ENCODE peak calls at places on chromosomes 7 and 10, in seven cellular contexts. E is naive thymus-derived CD4-positive, alpha-beta T cell; X is ovary; W is GM12878; S is fibroblast of lung; I is pancreas; P is heart right ventricle. F is an unnamed sample. For H3K9me3, the result is how much of the 10 kb centered on the place peaks cover.

GRCh38 chr7:33982425-33982786 is 77.1 kb downstream of the BMPER start:
- DNase-seq in E (no peak), X (no peak), W (no peak), S (peak), I (no peak), P (no peak), F (no peak)

GRCh38 chr7:2708041-2708440 is 20.0 kb downstream of the AMZ1 start:
- DNase-seq in E (no peak), X (no peak), W (no peak), S (no peak), I (no peak), P (no peak), F (no peak)

GRCh38 chr10:48792687-48793096 is 108.0 kb downstream of the WDFY4 start:
- DNase-seq in E (no peak), X (no peak), W (no peak), S (peak), I (no peak), P (no peak), F (no peak)

GRCh38 chr7:141974831-141975230 is 1.3 kb upstream of the TAS2R38 start:
- DNase-seq in E (peak), X (no peak), W (no peak), S (no peak), I (no peak), P (no peak), F (no peak)

GRCh38 chr7:76300210-76300731 is 2.2 kb upstream of the HSPB1 start:
- DNase-seq in E (no peak), X (no peak), W (no peak), S (peak), I (peak), P (no peak), F (no peak)

GRCh38 chr10:73424478-73424877 is 8.9 kb downstream of the MSS51 start:
- DNase-seq in E (no peak), X (no peak), W (no peak), S (no peak), I (no peak), P (no peak), F (no peak)

GRCh38 chr10:30062582-30062981 is 3.2 kb upstream of the JCAD start:
- DNase-seq in E (no peak), X (no peak), W (no peak), S (no peak), I (no peak), P (no peak), F (no peak)

GRCh38 chr7:375491-375821 is 85.5 kb downstream of the FOXL3 start:
- DNase-seq in E (no peak), X (no peak), W (no peak), S (no peak), I (peak), P (no peak), F (no peak)

GRCh38 chr7:11716185-11716584 is 115.8 kb downstream of the THSD7A start:
- DNase-seq in E (no peak), X (peak), W (no peak), S (peak), I (peak), P (peak), F (no peak)

GRCh38 chr10:7686351-7687171 is 16.6 kb upstream of the ITIH2 start:
- DNase-seq in E (no peak), X (no peak), W (no peak), S (no peak), I (no peak), P (no peak), F (no peak)

GRCh38 chr7:44075296-44076075 is 6.8 kb downstream of the POLM start:
- DNase-seq in E (no peak), X (no peak), W (no peak), S (no peak), I (no peak), P (no peak), F (no peak)

GRCh38 chr7:754531-755420 is 27.7 kb upstream of the PRKAR1B start:
- DNase-seq in E (no peak), X (peak), W (no peak), S (no peak), I (peak), P (no peak), F (no peak)

GRCh38 chr10:3452234-3452633 is 279.7 kb upstream of the PITRM1 start:
- DNase-seq in E (peak), X (no peak), W (no peak), S (peak), I (no peak), P (peak), F (no peak)

GRCh38 chr7:2870471-2870941 is 26.4 kb upstream of the GNA12 start:
- DNase-seq in E (peak), X (peak), W (no peak), S (peak), I (no peak), P (peak), F (peak)

GRCh38 chr10:103333934-103334520 is 16.9 kb downstream of the PCGF6 start:
- DNase-seq in E (peak), X (no peak), W (no peak), S (peak), I (no peak), P (no peak), F (no peak)

GRCh38 chr7:140212100-140212881 is 35.5 kb upstream of the KDM7A start:
- DNase-seq in E (no peak), X (no peak), W (peak), S (peak), I (no peak), P (no peak), F (no peak)

GRCh38 chr7:41103331-41103730 is 599.6 kb downstream of the INHBA start:
- DNase-seq in E (no peak), X (no peak), W (peak), S (peak), I (no peak), P (no peak), F (no peak)

GRCh38 chr10:32142646-32143045 is 86.4 kb upstream of the KIF5B start:
- DNase-seq in E (no peak), X (no peak), W (no peak), S (peak), I (no peak), P (no peak), F (no peak)

GRCh38 chr10:79547973-79548372 is 12.2 kb downstream of the SFTPA2 start:
- DNase-seq in E (no peak), X (no peak), W (no peak), S (no peak), I (no peak), P (no peak), F (no peak)

GRCh38 chr7:49327155-49327554 is 402.8 kb downstream of the CDC14C start:
- DNase-seq in E (no peak), X (no peak), W (no peak), S (no peak), I (no peak), P (no peak), F (no peak)
- H3K9me3 ChIP-seq in E (under half), X (under half), W (under half), S (under half), I (under half), P (under half), F (under half)

DNA sequence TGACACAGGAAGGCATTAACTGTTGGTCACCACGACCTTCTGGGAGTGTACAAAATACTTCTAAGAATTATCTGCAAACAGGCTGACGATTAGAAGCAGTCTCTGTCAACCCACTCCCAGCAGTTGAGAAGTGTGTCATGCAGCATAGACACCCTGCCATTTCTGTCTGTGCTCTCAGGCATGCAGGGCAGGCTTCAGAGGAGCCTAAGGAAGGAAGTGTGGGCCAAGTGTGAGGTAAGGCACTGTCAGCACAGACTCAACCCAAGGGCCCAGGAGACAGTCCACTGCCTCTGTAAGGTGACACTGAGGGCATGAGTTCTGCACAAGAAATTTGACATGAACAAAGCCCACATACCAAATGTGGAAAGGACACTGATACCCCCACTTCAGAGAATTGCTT is 109.0 kb upstream of the VIPR2 start:
- DNase-seq in E (no peak), X (no peak), W (no peak), S (no peak), I (no peak), P (no peak), F (no peak)
- H3K9me3 ChIP-seq in E (under half), X (under half), W (under half), S (under half), I (under half), P (under half), F (under half)

GRCh38 chr7:99543916-99544315 is 8.0 kb downstream of the FAM200A start:
- DNase-seq in E (no peak), X (no peak), W (no peak), S (no peak), I (no peak), P (no peak), F (no peak)
- H3K9me3 ChIP-seq in E (under half), X (under half), W (under half), S (under half), I (under half), P (under half), F (under half)

DNA sequence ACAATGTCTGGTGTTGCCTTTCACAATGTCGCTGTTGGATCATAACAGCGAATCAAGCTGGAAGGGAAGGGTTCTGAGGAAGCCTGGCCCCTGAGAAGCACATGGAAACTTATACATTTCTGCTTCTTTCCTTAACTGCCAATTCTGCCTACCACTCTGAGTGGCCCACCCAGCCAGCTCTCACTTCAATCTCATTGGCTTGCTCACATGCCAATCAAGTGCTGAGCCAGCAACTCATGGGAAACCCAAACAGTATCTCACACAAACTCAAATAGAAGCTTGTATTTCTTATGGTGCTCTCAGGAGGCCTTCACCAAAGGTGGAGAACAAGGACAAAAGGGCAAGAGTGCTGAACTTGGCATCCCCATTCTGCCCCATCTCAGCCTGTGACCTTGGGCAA is 117.4 kb upstream of the GPR26 start:
- DNase-seq in E (no peak), X (no peak), W (no peak), S (no peak), I (no peak), P (no peak), F (no peak)
- H3K9me3 ChIP-seq in E (under half), X (under half), W (under half), S (under half), I (under half), P (under half), F (under half)

DNA sequence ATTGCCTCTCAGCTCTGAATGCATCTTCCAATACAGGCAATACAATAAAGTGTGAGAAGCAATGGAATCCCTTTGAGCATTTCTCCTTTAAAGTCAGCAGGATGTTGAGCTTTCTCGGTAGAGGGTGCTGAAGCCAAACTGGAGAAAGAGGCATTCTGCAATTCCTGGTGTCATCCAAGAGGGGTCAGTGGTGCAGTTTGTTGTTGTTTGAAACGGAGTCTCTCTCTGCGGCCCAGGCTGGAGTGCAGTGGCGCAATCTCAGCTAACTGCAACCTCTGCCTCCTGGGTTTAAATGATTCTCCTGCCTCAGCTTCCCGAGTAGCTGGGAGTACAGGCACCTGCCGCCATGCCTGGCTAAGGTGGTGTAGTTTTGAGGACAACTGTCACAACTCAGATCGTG is 486.5 kb downstream of the CALN1 start:
- DNase-seq in E (no peak), X (no peak), W (no peak), S (no peak), I (no peak), P (no peak), F (no peak)
- H3K9me3 ChIP-seq in E (under half), X (under half), W (under half), S (under half), I (under half), P (under half), F (under half)

GRCh38 chr7:158117341-158118222 is 470.0 kb downstream of the PTPRN2 start:
- DNase-seq in E (no peak), X (no peak), W (no peak), S (no peak), I (no peak), P (no peak), F (no peak)

GRCh38 chr7:158113321-158114025 is 474.1 kb downstream of the PTPRN2 start:
- DNase-seq in E (no peak), X (no peak), W (no peak), S (no peak), I (no peak), P (no peak), F (no peak)

GRCh38 chr7:158112571-158113320 is 474.9 kb downstream of the PTPRN2 start:
- DNase-seq in E (no peak), X (no peak), W (no peak), S (no peak), I (no peak), P (no peak), F (no peak)

GRCh38 chr7:158114056-158114850 is 473.4 kb downstream of the PTPRN2 start:
- DNase-seq in E (no peak), X (no peak), W (no peak), S (no peak), I (no peak), P (no peak), F (no peak)

GRCh38 chr7:158116235-158116634 is 471.4 kb downstream of the PTPRN2 start:
- DNase-seq in E (no peak), X (no peak), W (no peak), S (no peak), I (no peak), P (no peak), F (no peak)
- H3K9me3 ChIP-seq in E (under half), X (under half), W (under half), S (under half), I (under half), P (under half), F (under half)

GRCh38 chr10:69881202-69881601 is 79.5 kb downstream of the COL13A1 start:
- DNase-seq in E (no peak), X (no peak), W (no peak), S (no peak), I (no peak), P (no peak), F (no peak)

GRCh38 chr10:69876931-69877330 is 75.2 kb downstream of the COL13A1 start:
- DNase-seq in E (no peak), X (no peak), W (no peak), S (no peak), I (no peak), P (no peak), F (no peak)

GRCh38 chr10:69880301-69881081 is 78.8 kb downstream of the COL13A1 start:
- DNase-seq in E (no peak), X (no peak), W (no peak), S (no peak), I (no peak), P (no peak), F (no peak)

GRCh38 chr10:69878951-69879350 is 77.2 kb downstream of the COL13A1 start:
- DNase-seq in E (no peak), X (no peak), W (no peak), S (no peak), I (no peak), P (no peak), F (no peak)

GRCh38 chr10:69879628-69880257 is 78.0 kb downstream of the COL13A1 start:
- DNase-seq in E (no peak), X (no peak), W (no peak), S (no peak), I (no peak), P (no peak), F (no peak)
- H3K9me3 ChIP-seq in E (under half), X (under half), W (under half), S (under half), I (under half), P (under half), F (under half)

DNA sequence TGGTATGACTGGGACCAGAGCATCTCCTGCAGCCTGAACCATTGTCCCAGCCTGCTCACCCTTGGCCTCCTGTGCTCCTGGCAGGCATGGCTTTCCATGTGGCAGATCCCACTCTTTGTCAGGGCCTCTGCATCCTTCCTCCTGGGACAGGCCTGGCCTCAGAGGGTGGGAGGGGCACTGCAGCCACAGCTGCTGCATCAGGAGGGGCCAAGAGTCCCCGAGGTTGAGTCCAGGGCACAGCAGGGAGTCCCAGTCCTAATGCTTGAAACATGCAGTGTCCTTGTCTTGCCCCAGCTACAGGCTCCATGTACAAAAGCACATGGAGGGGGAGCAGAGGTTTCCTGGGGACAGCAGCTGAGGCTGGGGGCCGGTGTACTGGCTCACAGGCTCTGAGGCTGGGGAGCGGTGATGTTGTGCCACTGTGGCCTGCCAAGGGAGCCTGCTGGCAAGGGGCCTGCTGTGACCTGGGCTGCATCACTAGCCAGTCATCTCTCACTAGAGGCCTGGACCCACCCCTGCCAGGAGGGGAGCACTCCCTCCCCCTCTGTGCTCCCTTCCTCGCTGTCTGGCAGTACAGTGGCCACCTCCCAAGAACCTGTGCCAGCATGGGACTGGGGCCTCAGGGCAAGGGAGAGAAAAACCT is 144.8 kb downstream of the ZNF248 start:
- DNase-seq in E (no peak), X (no peak), W (no peak), S (no peak), I (no peak), P (no peak), F (no peak)
- H3K9me3 ChIP-seq in E (under half), X (under half), W (under half), S (under half), I (under half), P (under half), F (under half)

GRCh38 chr7:64516451-64516850 is 46.4 kb downstream of the ZNF680 start:
- DNase-seq in E (no peak), X (no peak), W (no peak), S (no peak), I (no peak), P (no peak), F (no peak)
- H3K9me3 ChIP-seq in E (under half), X (under half), W (under half), S (under half), I (under half), P (half or more), F (under half)

GRCh38 chr7:157584420-157584819 is 247.6 kb downstream of the DNAJB6 start:
- DNase-seq in E (no peak), X (no peak), W (no peak), S (no peak), I (no peak), P (no peak), F (no peak)
- H3K9me3 ChIP-seq in E (under half), X (under half), W (under half), S (under half), I (under half), P (under half), F (under half)

F was measured in T-helper 17 cell.